ENCODE peak calls at places on chromosomes 6 and 20, in four cellular contexts. U, Y, O and W are unnamed samples.
A peak's percentile ranks its signal among the peaks of the same experiment; 100 is the strongest.

GRCh38 chr20:11204926-11205768 is 531.3 kb upstream of the JAG1 start:
- DNase-seq in U (peak; percentile 65), Y (peak; percentile 47), O (no peak), W (no peak)

GRCh38 chr20:32415494-32415893 is 57.4 kb downstream of the ASXL1 start:
- DNase-seq in U (no peak), Y (no peak), O (no peak), W (no peak)

GRCh38 chr20:18007534-18008292 is 38.9 kb downstream of the MGME1 start:
- DNase-seq in U (no peak), Y (no peak), O (no peak), W (no peak)

GRCh38 chr20:38825901-38826625 is 20.6 kb downstream of the PPP1R16B start:
- DNase-seq in U (peak; percentile 36), Y (peak; percentile 21), O (no peak), W (no peak)

GRCh38 chr6:92682999-92683398 is 736.4 kb downstream of the EPHA7 start:
- DNase-seq in U (no peak), Y (no peak), O (no peak), W (no peak)

GRCh38 chr6:68069921-68070709 is 565.0 kb upstream of the ADGRB3 start:
- DNase-seq in U (no peak), Y (no peak), O (no peak), W (no peak)

GRCh38 chr6:66961191-66961590 is 1254.2 kb upstream of the EYS start:
- DNase-seq in U (no peak), Y (no peak), O (no peak), W (no peak)

GRCh38 chr6:142523485-142523884 is 221.7 kb downstream of the ADGRG6 start:
- DNase-seq in U (no peak), Y (no peak), O (no peak), W (no peak)

GRCh38 chr6:35259946-35260626 is 551 bp downstream of the ZNF76 start:
- DNase-seq in U (peak; percentile 68), Y (peak; percentile 49), O (peak; percentile 80), W (peak; percentile 70)

GRCh38 chr20:4187147-4187546 is 171.8 kb upstream of the RNF24 start:
- DNase-seq in U (no peak), Y (no peak), O (no peak), W (no peak)

GRCh38 chr6:143183735-143184134 is 123.0 kb downstream of the AIG1 start:
- DNase-seq in U (no peak), Y (no peak), O (no peak), W (no peak)

GRCh38 chr20:39849664-39850063 is 839.4 kb downstream of the MAFB start:
- DNase-seq in U (peak; percentile 93), Y (peak; percentile 95), O (no peak), W (no peak)

GRCh38 chr6:43878823-43879495 is 108.9 kb downstream of the VEGFA start:
- DNase-seq in U (no peak), Y (peak; percentile 33), O (no peak), W (no peak)

GRCh38 chr20:47088339-47088738 is 193.7 kb downstream of the EYA2 start:
- DNase-seq in U (no peak), Y (no peak), O (no peak), W (no peak)

GRCh38 chr20:51668932-51669331 is 99.3 kb downstream of the ATP9A start:
- DNase-seq in U (no peak), Y (no peak), O (no peak), W (no peak)

GRCh38 chr20:57514273-57514751 is 10.6 kb downstream of the CTCFL start:
- DNase-seq in U (peak; percentile 82), Y (peak; percentile 86), O (no peak), W (no peak)

GRCh38 chr6:163790296-163790840 is 375.9 kb downstream of the QKI start:
- DNase-seq in U (no peak), Y (no peak), O (no peak), W (no peak)

GRCh38 chr20:41405436-41405835 is 38.8 kb upstream of the EMILIN3 start:
- DNase-seq in U (no peak), Y (no peak), O (no peak), W (no peak)

GRCh38 chr6:57342148-57342669 is 24.8 kb downstream of the PRIM2 start:
- DNase-seq in U (no peak), Y (no peak), O (no peak), W (no peak)

GRCh38 chr20:16574656-16575355 is 1.6 kb upstream of the KIF16B start:
- DNase-seq in U (peak; percentile 71), Y (peak; percentile 94), O (peak; percentile 56), W (peak; percentile 74)

GRCh38 chr6:159106627-159107241 is 61.9 kb upstream of the TAGAP start:
- DNase-seq in U (peak; percentile 58), Y (peak; percentile 67), O (peak; percentile 77), W (peak; percentile 82)

GRCh38 chr6:55617272-55617671 is 38.3 kb upstream of the HMGCLL1 start:
- DNase-seq in U (peak; percentile 64), Y (peak; percentile 28), O (no peak), W (no peak)

GRCh38 chr6:29071831-29072723 is 15.0 kb downstream of the OR2B3 start:
- DNase-seq in U (peak; percentile 70), Y (no peak), O (no peak), W (no peak)

GRCh38 chr6:105740946-105741605 is 338.2 kb upstream of the PREP start:
- DNase-seq in U (no peak), Y (peak; percentile 55), O (no peak), W (no peak)

GRCh38 chr20:36572701-36573102 is 695 bp upstream of the TGIF2 start:
- DNase-seq in U (peak; percentile 79), Y (no peak), O (peak; percentile 41), W (peak; percentile 61)

GRCh38 chr20:49676581-49677291 is 36.9 kb downstream of the B4GALT5 start:
- DNase-seq in U (peak; percentile 86), Y (peak; percentile 52), O (peak; percentile 27), W (peak; percentile 28)

GRCh38 chr6:118708736-118709135 is 57.3 kb upstream of the CEP85L start:
- DNase-seq in U (peak; percentile 68), Y (peak; percentile 23), O (no peak), W (no peak)

GRCh38 chr20:58150772-58151171 is 77.7 kb downstream of the ANKRD60 start:
- DNase-seq in U (no peak), Y (no peak), O (no peak), W (no peak)

GRCh38 chr6:3325210-3325609 is 66.5 kb downstream of the PSMG4 start:
- DNase-seq in U (no peak), Y (peak; percentile 61), O (no peak), W (no peak)

GRCh38 chr6:6713660-6714446 is 125.3 kb downstream of the LY86 start:
- DNase-seq in U (peak; percentile 60), Y (peak; percentile 84), O (no peak), W (no peak)

GRCh38 chr6:167782698-167783517 is 43.8 kb upstream of the AFDN start:
- DNase-seq in U (no peak), Y (no peak), O (no peak), W (no peak)

GRCh38 chr20:16028923-16029322 is 544.3 kb downstream of the KIF16B start:
- DNase-seq in U (no peak), Y (no peak), O (no peak), W (no peak)

GRCh38 chr6:89353118-89353556 is 615 bp upstream of the UBE2J1 start:
- DNase-seq in U (no peak), Y (no peak), O (peak; percentile 11), W (no peak)

GRCh38 chr6:138689849-138690248 is 83.7 kb upstream of the CCDC28A start:
- DNase-seq in U (no peak), Y (peak; percentile 11), O (no peak), W (no peak)

GRCh38 chr20:62737271-62737761 is 28.7 kb downstream of the NTSR1 start:
- DNase-seq in U (no peak), Y (no peak), O (peak; percentile 10), W (no peak)

GRCh38 chr20:35404614-35405259 is 7.0 kb downstream of the UQCC1 start:
- DNase-seq in U (no peak), Y (no peak), O (no peak), W (no peak)

GRCh38 chr6:117448011-117448410 is 22.3 kb upstream of the ROS1 start:
- DNase-seq in U (no peak), Y (no peak), O (no peak), W (no peak)

GRCh38 chr6:10420546-10421507 is 6.0 kb upstream of the TFAP2A start:
- DNase-seq in U (no peak), Y (no peak), O (no peak), W (no peak)